ENCODE peak calls at places on chromosome 13, in four cellular contexts. P, F, V and B are unnamed samples.

GRCh38 chr13:108609353-108609752 is 20.1 kb upstream of the MYO16 start:
- DNase-seq in F (no peak), V (no peak), P (no peak), B (no peak)

GRCh38 chr13:112119192-112120030 is 52.5 kb downstream of the SOX1 start:
- DNase-seq in V (peak; percentile 33), F (peak; percentile 18), P (no peak), B (no peak)

GRCh38 chr13:25494708-25495411 is 123.1 kb downstream of the ATP8A2 start:
- DNase-seq in F (no peak), V (no peak), P (no peak), B (no peak)

GRCh38 chr13:44331446-44331845 is 42.2 kb upstream of the SERP2 start:
- DNase-seq in F (no peak), V (no peak), P (no peak), B (no peak)

GRCh38 chr13:62643007-62643483 is 1227.4 kb upstream of the PCDH20 start:
- DNase-seq in F (no peak), P (peak; percentile 64), V (no peak), B (no peak)

GRCh38 chr13:71578048-71578447 is 289.0 kb downstream of the DACH1 start:
- DNase-seq in V (no peak), P (no peak), F (no peak), B (no peak)

GRCh38 chr13:81488021-81488420 is 1147.1 kb upstream of the SPRY2 start:
- DNase-seq in V (no peak), P (no peak), F (no peak), B (no peak)

GRCh38 chr13:44815507-44816074 is 173.7 kb downstream of the NUFIP1 start:
- DNase-seq in F (no peak), V (no peak), P (peak; percentile 96), B (peak; percentile 24)

GRCh38 chr13:71290963-71291937 is 575.8 kb downstream of the DACH1 start:
- DNase-seq in P (peak; percentile 87), V (no peak), F (no peak), B (no peak)

GRCh38 chr13:31225998-31226675 is 26.4 kb downstream of the B3GLCT start:
- DNase-seq in F (no peak), V (no peak), P (no peak), B (no peak)

GRCh38 chr13:30529085-30529815 is 63.5 kb upstream of the HMGB1 start:
- DNase-seq in F (no peak), V (no peak), P (no peak), B (no peak)

GRCh38 chr13:51000576-51001260 is 91.1 kb downstream of the RNASEH2B start:
- DNase-seq in V (no peak), F (no peak), P (no peak), B (no peak)

DNA sequence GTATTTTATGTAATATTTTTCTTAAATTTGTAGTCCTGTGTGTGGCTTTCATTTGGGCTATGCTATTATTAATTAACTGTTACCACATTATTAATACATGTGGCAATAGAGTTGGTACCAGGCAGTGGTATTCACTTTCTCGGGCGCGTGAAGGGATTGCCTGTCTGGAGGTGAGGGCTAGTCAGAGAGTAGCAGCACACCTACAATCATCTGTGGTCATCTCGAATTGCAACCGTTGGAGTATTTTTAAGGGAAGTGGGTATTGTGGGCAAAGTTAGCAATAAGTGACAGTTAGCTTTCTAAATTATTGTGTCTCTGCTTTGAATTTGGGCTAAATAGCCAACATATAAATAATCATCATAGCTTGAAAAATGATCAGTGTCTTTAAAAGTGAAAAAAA is 20.0 kb upstream of the GPR18 start:
- DNase-seq in P (no peak), F (no peak), V (no peak), B (no peak)
- H3K4me3 ChIP-seq in P (no peak overlapping the region), F (no peak overlapping the region), V (no peak overlapping the region), B (no peak overlapping the region)

DNA sequence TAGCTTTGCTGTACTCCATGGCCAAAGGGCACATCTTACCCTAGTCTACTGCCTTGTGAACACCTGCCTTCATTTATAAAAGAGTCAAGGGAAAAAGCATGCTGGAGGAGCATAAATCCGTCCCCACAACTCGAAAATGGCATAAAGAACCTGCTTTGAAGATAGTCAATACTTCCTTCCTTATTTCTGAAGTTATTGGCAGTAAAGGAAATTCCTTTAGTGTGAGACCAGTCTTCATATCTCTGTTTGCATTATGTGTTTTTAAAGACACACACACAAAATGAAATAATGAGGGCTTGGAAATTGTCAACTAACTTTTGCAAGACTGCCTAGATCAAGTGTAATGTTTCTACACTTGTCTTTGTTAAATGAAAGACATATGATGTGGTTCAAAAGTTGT is 408.4 kb downstream of the SPRY2 start:
- DNase-seq in F (no peak), V (no peak), P (no peak), B (no peak)
- H3K4me1 ChIP-seq in F (peaks cover 5% of the 10 kb centered on the region), V (no peaks in the 10 kb centered on the region), P (peaks cover 24% of the 10 kb centered on the region), B (peaks cover 3% of the 10 kb centered on the region)

GRCh38 chr13:54301085-54301484 is 1272.5 kb downstream of the OLFM4 start:
- DNase-seq in V (no peak), P (no peak), F (no peak), B (no peak)

GRCh38 chr13:54305377-54305776 is 1276.8 kb downstream of the OLFM4 start:
- DNase-seq in P (no peak), F (no peak), V (no peak), B (no peak)
- TF ChIP-seq CTCF in P (no peak), F (no peak), V (no peak), B (no peak)

GRCh38 chr13:98976338-98976737 is 1.5 kb downstream of the DOCK9 start:
- DNase-seq in F (no peak), V (no peak), P (peak; percentile 69), B (no peak)
- H3K4me3 ChIP-seq in F (peak overlapping the region; percentile 10), V (no peak overlapping the region), P (peak overlapping the region; percentile 14), B (no peak overlapping the region)